ENCODE peak calls at places on chromosome X, in five cellular contexts. One of them, this sample, is unnamed.

GRCh38 chrX:132092439-132093065 is 35.3 kb downstream of the FRMD7 start:
- DNase-seq in fibroblast of pulmonary artery: peak
- DNase-seq in GM10248: peak
- DNase-seq in cardiac fibroblast: peak
- DNase-seq in heart right ventricle: peak
- DNase-seq in this sample: no peak

GRCh38 chrX:96480081-96480480 is 204.6 kb upstream of the DIAPH2 start:
- DNase-seq in fibroblast of pulmonary artery: peak
- DNase-seq in GM10248: no peak
- DNase-seq in cardiac fibroblast: peak
- DNase-seq in heart right ventricle: no peak
- DNase-seq in this sample: no peak

GRCh38 chrX:123878177-123878576 is 18.3 kb downstream of the XIAP start:
- DNase-seq in heart right ventricle: no peak
- DNase-seq in GM10248: peak
- DNase-seq in cardiac fibroblast: peak
- DNase-seq in fibroblast of pulmonary artery: peak
- DNase-seq in this sample: no peak

GRCh38 chrX:29478336-29479069 is 736.9 kb upstream of the MAGEB2 start:
- DNase-seq in fibroblast of pulmonary artery: peak
- DNase-seq in GM10248: peak
- DNase-seq in heart right ventricle: peak
- DNase-seq in cardiac fibroblast: peak
- DNase-seq in this sample: no peak

GRCh38 chrX:114611018-114611619 is 27.2 kb downstream of the HTR2C start:
- DNase-seq in cardiac fibroblast: peak
- DNase-seq in heart right ventricle: peak
- DNase-seq in GM10248: peak
- DNase-seq in fibroblast of pulmonary artery: peak
- DNase-seq in this sample: no peak

GRCh38 chrX:108397627-108398392 is 40.4 kb downstream of the COL4A6 start:
- DNase-seq in GM10248: no peak
- DNase-seq in cardiac fibroblast: peak
- DNase-seq in heart right ventricle: no peak
- DNase-seq in fibroblast of pulmonary artery: peak
- DNase-seq in this sample: no peak

GRCh38 chrX:153769865-153770605 is 6.0 kb downstream of the PLXNB3 start:
- DNase-seq in GM10248: no peak
- DNase-seq in fibroblast of pulmonary artery: no peak
- DNase-seq in cardiac fibroblast: no peak
- DNase-seq in heart right ventricle: no peak
- DNase-seq in this sample: peak

GRCh38 chrX:154329284-154329683 is 33.7 kb downstream of the TKTL1 start:
- DNase-seq in fibroblast of pulmonary artery: no peak
- DNase-seq in heart right ventricle: no peak
- DNase-seq in cardiac fibroblast: peak
- DNase-seq in GM10248: no peak
- DNase-seq in this sample: no peak

GRCh38 chrX:42954880-42955279 is 176.9 kb upstream of the PPP1R2C start:
- DNase-seq in GM10248: no peak
- DNase-seq in fibroblast of pulmonary artery: no peak
- DNase-seq in cardiac fibroblast: no peak
- DNase-seq in heart right ventricle: no peak
- DNase-seq in this sample: no peak

GRCh38 chrX:27863813-27864212 is 56.0 kb downstream of the MAGEB10 start:
- DNase-seq in heart right ventricle: no peak
- DNase-seq in fibroblast of pulmonary artery: no peak
- DNase-seq in cardiac fibroblast: no peak
- DNase-seq in GM10248: no peak
- DNase-seq in this sample: no peak

GRCh38 chrX:65997978-65998717 is 41.7 kb downstream of the VSIG4 start:
- DNase-seq in GM10248: no peak
- DNase-seq in heart right ventricle: no peak
- DNase-seq in fibroblast of pulmonary artery: no peak
- DNase-seq in cardiac fibroblast: no peak
- DNase-seq in this sample: no peak

GRCh38 chrX:152993933-152994332 is at the start of gene PNMA5:
- DNase-seq in heart right ventricle: no peak
- DNase-seq in cardiac fibroblast: no peak
- DNase-seq in fibroblast of pulmonary artery: no peak
- DNase-seq in GM10248: no peak
- DNase-seq in this sample: no peak

GRCh38 chrX:130100180-130100579 is 10.1 kb downstream of the ELF4 start:
- DNase-seq in heart right ventricle: peak
- DNase-seq in GM10248: no peak
- DNase-seq in fibroblast of pulmonary artery: peak
- DNase-seq in cardiac fibroblast: peak
- DNase-seq in this sample: no peak

GRCh38 chrX:16876696-16877095 is 6.5 kb upstream of the RBBP7 start:
- DNase-seq in cardiac fibroblast: no peak
- DNase-seq in GM10248: no peak
- DNase-seq in heart right ventricle: no peak
- DNase-seq in fibroblast of pulmonary artery: no peak
- DNase-seq in this sample: no peak

GRCh38 chrX:154727418-154728323 is 23.2 kb downstream of the GAB3 start:
- DNase-seq in fibroblast of pulmonary artery: peak
- DNase-seq in heart right ventricle: peak
- DNase-seq in cardiac fibroblast: peak
- DNase-seq in GM10248: no peak
- DNase-seq in this sample: peak

GRCh38 chrX:103688949-103689348 is 2.5 kb upstream of the MORF4L2 start:
- DNase-seq in cardiac fibroblast: peak
- DNase-seq in fibroblast of pulmonary artery: peak
- DNase-seq in GM10248: peak
- DNase-seq in heart right ventricle: no peak
- DNase-seq in this sample: no peak

GRCh38 chrX:63656871-63657580 is 128.0 kb downstream of the ARHGEF9 start:
- DNase-seq in GM10248: no peak
- DNase-seq in heart right ventricle: no peak
- DNase-seq in cardiac fibroblast: peak
- DNase-seq in fibroblast of pulmonary artery: peak
- DNase-seq in this sample: no peak

GRCh38 chrX:31547416-31547815 is 475.6 kb upstream of the FTHL17 start:
- DNase-seq in cardiac fibroblast: no peak
- DNase-seq in GM10248: no peak
- DNase-seq in heart right ventricle: no peak
- DNase-seq in fibroblast of pulmonary artery: no peak
- DNase-seq in this sample: no peak

GRCh38 chrX:129478516-129478915 is 44.8 kb downstream of the SMARCA1 start:
- DNase-seq in GM10248: no peak
- DNase-seq in fibroblast of pulmonary artery: peak
- DNase-seq in cardiac fibroblast: peak
- DNase-seq in heart right ventricle: no peak
- DNase-seq in this sample: no peak

GRCh38 chrX:101377542-101377941 is 8.4 kb downstream of the BTK start:
- DNase-seq in fibroblast of pulmonary artery: no peak
- DNase-seq in heart right ventricle: no peak
- DNase-seq in GM10248: no peak
- DNase-seq in cardiac fibroblast: no peak
- DNase-seq in this sample: no peak

DNA sequence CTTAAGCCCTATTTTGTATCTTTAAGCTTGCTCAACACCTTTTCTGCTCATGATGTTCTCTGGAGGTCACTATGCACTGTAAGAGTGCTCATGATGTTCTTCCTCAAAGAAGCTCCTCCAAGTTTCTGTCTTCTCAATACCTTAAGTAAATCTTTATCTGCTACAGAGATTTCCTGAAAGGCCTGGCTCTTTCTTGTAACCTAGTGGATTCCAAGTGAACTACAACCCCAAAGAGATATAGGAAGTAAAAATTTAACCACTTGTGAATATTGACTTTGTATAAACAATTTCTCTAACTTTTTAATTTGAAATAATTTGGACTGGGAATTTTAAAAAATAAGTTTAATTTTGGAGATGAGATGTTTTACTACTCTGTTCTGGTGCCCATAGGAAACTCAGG is 39.3 kb upstream of the XK start:
- DNase-seq in cardiac fibroblast: no peak
- DNase-seq in fibroblast of pulmonary artery: no peak
- DNase-seq in GM10248: no peak
- DNase-seq in heart right ventricle: no peak
- DNase-seq in this sample: no peak
- TF ChIP-seq CTCF in cardiac fibroblast: no peak
- TF ChIP-seq CTCF in fibroblast of pulmonary artery: no peak
- TF ChIP-seq CTCF in GM10248: no peak
- TF ChIP-seq CTCF in heart right ventricle: no peak
- TF ChIP-seq CTCF in this sample: no peak

GRCh38 chrX:68599256-68600152 is 48.0 kb upstream of the STARD8 start:
- DNase-seq in cardiac fibroblast: peak
- DNase-seq in fibroblast of pulmonary artery: peak
- DNase-seq in GM10248: no peak
- DNase-seq in heart right ventricle: no peak
- DNase-seq in this sample: no peak
- TF ChIP-seq CTCF in cardiac fibroblast: peak
- TF ChIP-seq CTCF in fibroblast of pulmonary artery: peak
- TF ChIP-seq CTCF in GM10248: no peak
- TF ChIP-seq CTCF in heart right ventricle: peak
- TF ChIP-seq CTCF in this sample: peak

GRCh38 chrX:74614193-74614909 is at the start of gene RLIM:
- DNase-seq in fibroblast of pulmonary artery: peak
- DNase-seq in cardiac fibroblast: peak
- DNase-seq in GM10248: peak
- DNase-seq in heart right ventricle: peak
- DNase-seq in this sample: peak

GRCh38 chrX:74613350-74614192 is 853 bp downstream of the RLIM start:
- DNase-seq in fibroblast of pulmonary artery: peak
- DNase-seq in cardiac fibroblast: peak
- DNase-seq in GM10248: no peak
- DNase-seq in heart right ventricle: no peak
- DNase-seq in this sample: no peak
- TF ChIP-seq CTCF in fibroblast of pulmonary artery: no peak
- TF ChIP-seq CTCF in cardiac fibroblast: peak
- TF ChIP-seq CTCF in GM10248: peak
- TF ChIP-seq CTCF in heart right ventricle: no peak
- TF ChIP-seq CTCF in this sample: no peak

GRCh38 chrX:5876984-5877655 is 351.5 kb downstream of the NLGN4X start:
- DNase-seq in cardiac fibroblast: peak
- DNase-seq in fibroblast of pulmonary artery: no peak
- DNase-seq in GM10248: no peak
- DNase-seq in heart right ventricle: no peak
- DNase-seq in this sample: no peak
- TF ChIP-seq CTCF in cardiac fibroblast: no peak
- TF ChIP-seq CTCF in fibroblast of pulmonary artery: no peak
- TF ChIP-seq CTCF in GM10248: peak
- TF ChIP-seq CTCF in heart right ventricle: peak
- TF ChIP-seq CTCF in this sample: peak

GRCh38 chrX:69133561-69134542 is 31.4 kb downstream of the PJA1 start:
- DNase-seq in fibroblast of pulmonary artery: peak
- DNase-seq in heart right ventricle: peak
- DNase-seq in cardiac fibroblast: peak
- DNase-seq in GM10248: no peak
- DNase-seq in this sample: no peak
- TF ChIP-seq CTCF in fibroblast of pulmonary artery: peak
- TF ChIP-seq CTCF in heart right ventricle: peak
- TF ChIP-seq CTCF in cardiac fibroblast: peak
- TF ChIP-seq CTCF in GM10248: no peak
- TF ChIP-seq CTCF in this sample: peak

This sample was measured in RWPE2.